ENCODE peak calls at places on chromosomes 12 and 14, in five cellular contexts. F, V, B, M and I are unnamed samples.

GRCh38 chr12:121138284-121138683 is 5.6 kb downstream of the P2RX7 start:
- DNase-seq in F (no peak), V (no peak), B (no peak), M (no peak), I (no peak)

GRCh38 chr12:2287151-2287550 is 234.4 kb downstream of the CACNA1C start:
- DNase-seq in F (no peak), V (no peak), B (no peak), M (no peak), I (no peak)

GRCh38 chr12:52401926-52402325 is 4.2 kb downstream of the KRT82 start:
- DNase-seq in F (no peak), V (no peak), B (no peak), M (no peak), I (no peak)

GRCh38 chr12:106223485-106224391 is 24.1 kb downstream of the CKAP4 start:
- DNase-seq in F (no peak), V (no peak), B (peak; percentile 88), M (peak; percentile 84), I (peak; percentile 36)

GRCh38 chr14:61396279-61396678 is 74.9 kb downstream of the PRKCH start:
- DNase-seq in F (no peak), V (no peak), B (no peak), M (no peak), I (no peak)

GRCh38 chr12:72467985-72468384 is 195.8 kb downstream of the TRHDE start:
- DNase-seq in F (no peak), V (no peak), B (no peak), M (no peak), I (no peak)

GRCh38 chr12:88889326-88890110 is 309.2 kb upstream of the KITLG start:
- DNase-seq in F (no peak), V (no peak), B (no peak), M (no peak), I (no peak)

GRCh38 chr12:56243731-56244181 is 13.9 kb downstream of the SLC39A5 start:
- DNase-seq in F (no peak), V (no peak), B (no peak), M (no peak), I (no peak)

GRCh38 chr12:71763682-71764379 is 9.2 kb downstream of the RAB21 start:
- DNase-seq in F (no peak), V (no peak), B (no peak), M (no peak), I (no peak)

GRCh38 chr12:49054096-49054495 is 6.5 kb downstream of the KMT2D start:
- DNase-seq in F (no peak), V (no peak), B (no peak), M (no peak), I (no peak)

GRCh38 chr14:62885451-62885850 is 159.8 kb downstream of the KCNH5 start:
- DNase-seq in F (no peak), V (no peak), B (no peak), M (no peak), I (no peak)

GRCh38 chr12:75635606-75636444 is 124.4 kb upstream of the KRR1 start:
- DNase-seq in F (no peak), V (no peak), B (peak; percentile 28), M (no peak), I (peak; percentile 99)

GRCh38 chr12:115873416-115874082 is 403.9 kb downstream of the MED13L start:
- DNase-seq in F (no peak), V (no peak), B (no peak), M (no peak), I (no peak)

GRCh38 chr14:72254940-72255472 is 322.8 kb downstream of the RGS6 start:
- DNase-seq in F (no peak), V (no peak), B (no peak), M (no peak), I (no peak)

GRCh38 chr12:70040141-70040540 is 203.1 kb upstream of the CNOT2 start:
- DNase-seq in F (no peak), V (no peak), B (no peak), M (no peak), I (no peak)

GRCh38 chr14:88706425-88706824 is 86.3 kb downstream of the EML5 start:
- DNase-seq in F (no peak), V (no peak), B (no peak), M (no peak), I (no peak)

GRCh38 chr14:95361373-95362179 is 41.9 kb upstream of the CLMN start:
- DNase-seq in F (no peak), V (peak; percentile 72), B (peak; percentile 70), M (peak; percentile 81), I (peak; percentile 24)

GRCh38 chr14:102822311-102822863 is 45.1 kb downstream of the TRAF3 start:
- DNase-seq in F (no peak), V (no peak), B (no peak), M (no peak), I (no peak)

GRCh38 chr14:51474854-51475253 is 176.9 kb upstream of the FRMD6 start:
- DNase-seq in F (no peak), V (no peak), B (no peak), M (no peak), I (no peak)

GRCh38 chr14:36275741-36276140 is 44.7 kb downstream of the MBIP start:
- DNase-seq in F (no peak), V (no peak), B (no peak), M (no peak), I (no peak)

GRCh38 chr12:76866726-76867125 is 12.1 kb downstream of the CSRP2 start:
- DNase-seq in F (no peak), V (no peak), B (no peak), M (no peak), I (no peak)

GRCh38 chr12:123431951-123432886 is 4.3 kb downstream of the RILPL2 start:
- DNase-seq in F (no peak), V (no peak), B (no peak), M (no peak), I (no peak)

DNA sequence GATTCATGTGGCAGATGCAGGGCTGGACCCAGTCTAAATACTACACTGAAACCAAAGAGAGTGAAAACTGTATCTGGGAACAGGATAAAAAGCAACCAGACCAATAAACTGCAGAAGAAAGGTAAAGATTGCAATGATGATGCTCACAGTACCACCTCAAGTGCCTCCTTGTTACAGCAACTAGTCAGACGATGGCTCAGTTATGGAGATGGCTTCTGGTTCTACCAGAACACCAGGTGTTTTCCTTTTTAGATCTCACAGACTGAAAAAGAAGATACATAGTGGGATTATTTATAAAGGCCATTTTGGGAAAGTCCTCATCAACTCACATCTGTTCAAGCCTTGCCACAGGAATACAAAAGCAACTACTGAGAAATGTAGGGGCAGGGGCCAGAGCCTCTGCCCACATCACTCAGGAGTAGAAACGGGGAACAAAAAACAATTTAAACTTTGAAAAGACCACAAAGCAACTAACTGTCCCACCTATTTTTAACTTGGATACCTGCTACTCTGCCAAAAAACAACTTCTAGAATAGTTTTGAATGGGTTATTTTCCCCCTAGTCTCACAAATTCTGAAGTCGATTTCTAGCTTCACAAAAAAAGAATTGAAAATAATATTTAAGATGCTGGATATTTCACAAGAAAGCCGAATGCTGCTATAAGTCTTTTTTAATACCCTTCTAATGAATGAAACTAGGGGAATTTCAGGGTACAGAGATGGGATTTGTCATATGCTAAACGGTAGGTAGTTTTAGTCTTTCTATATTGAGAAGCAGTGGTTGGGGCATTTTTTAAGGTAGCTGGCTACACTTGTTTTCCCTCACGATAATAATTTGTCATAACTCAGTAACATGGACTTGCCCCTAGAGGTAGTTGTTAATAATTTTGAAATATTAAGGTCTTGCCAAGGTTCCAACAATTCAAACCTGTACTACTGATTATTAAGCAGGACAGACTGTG is 197.2 kb upstream of the TMPO start:
- DNase-seq in F (no peak), V (no peak), B (no peak), M (no peak), I (no peak)
- TF ChIP-seq SP1 in F (no peak), V (no peak), B (no peak), M (no peak), I (no peak)

GRCh38 chr14:104582649-104583048 is 3.1 kb downstream of the C14orf180 start:
- DNase-seq in F (no peak), V (no peak), B (no peak), M (no peak), I (no peak)
- TF ChIP-seq SP1 in F (no peak), V (no peak), B (no peak), M (no peak), I (no peak)

DNA sequence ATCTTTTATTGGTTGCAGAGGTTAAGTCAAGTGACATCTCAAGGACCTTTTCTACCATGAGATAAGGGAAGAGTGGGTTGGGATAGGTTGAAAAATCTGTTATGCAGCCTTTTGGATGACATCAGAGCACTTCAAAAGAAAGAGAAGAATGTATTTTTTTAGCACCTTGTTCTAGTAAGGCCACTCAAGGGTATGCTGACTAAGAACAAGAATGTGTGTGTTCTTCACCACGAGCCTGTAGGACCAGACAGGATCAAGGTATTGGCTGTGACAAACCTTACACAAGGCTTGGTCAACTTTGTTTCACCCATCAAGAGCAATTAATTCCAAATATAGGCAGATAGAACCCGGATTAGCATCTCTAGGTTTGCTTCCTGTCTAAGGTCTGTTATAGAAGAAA is 142.5 kb downstream of the SAMD4A start:
- DNase-seq in F (peak; percentile 70), V (no peak), B (no peak), M (no peak), I (no peak)
- TF ChIP-seq SP1 in F (no peak), V (no peak), B (no peak), M (no peak), I (no peak)

DNA sequence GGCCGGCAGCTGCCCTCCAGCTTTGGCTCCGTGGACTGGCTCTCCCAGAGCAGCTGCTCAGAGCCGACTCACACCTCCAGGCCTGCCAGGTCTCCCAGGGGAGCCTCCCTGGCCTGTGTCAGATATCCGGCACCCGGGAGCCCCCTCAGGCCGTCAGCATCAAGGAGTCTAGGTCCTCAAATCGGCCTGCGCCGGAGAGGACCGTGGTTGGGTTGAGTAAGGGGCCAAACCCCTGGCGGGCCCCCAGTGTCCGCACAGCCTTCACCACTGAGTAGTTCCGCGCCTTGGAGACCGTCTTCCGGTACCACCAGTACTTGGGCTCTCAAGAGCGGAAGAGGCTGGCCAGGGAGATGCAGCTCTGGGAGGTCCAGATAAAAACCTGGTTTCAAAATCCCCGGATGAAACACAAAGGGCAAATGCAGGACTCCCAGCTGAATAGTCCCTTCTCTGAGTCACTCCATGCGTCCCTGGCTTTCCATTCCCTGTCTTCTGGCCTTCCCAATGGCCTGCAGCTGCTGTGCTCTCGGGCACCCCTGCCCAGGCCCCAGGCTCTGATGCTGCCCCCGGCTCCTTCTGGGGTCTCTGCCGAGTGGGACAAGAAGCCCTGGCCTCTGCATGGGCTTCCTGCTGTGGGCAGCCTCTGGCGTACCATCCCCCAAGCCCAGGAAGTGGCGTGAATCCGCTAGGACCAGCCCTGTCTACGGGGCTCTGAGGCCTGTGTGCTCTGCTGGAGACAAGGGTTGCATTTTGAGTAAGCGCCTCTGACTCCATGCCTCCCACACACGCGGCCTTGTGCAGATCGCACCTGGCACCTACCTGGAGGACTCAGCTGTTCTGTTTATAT is 245.1 kb upstream of the ATXN7L3B start:
- DNase-seq in F (no peak), V (no peak), B (no peak), M (peak; percentile 28), I (no peak)
- TF ChIP-seq SP1 in F (no peak), V (peak; percentile 30), B (no peak), M (no peak), I (no peak)

GRCh38 chr14:84857571-84857970 is 672.4 kb upstream of the FLRT2 start:
- DNase-seq in F (no peak), V (no peak), B (no peak), M (no peak), I (no peak)
- TF ChIP-seq SP1 in F (no peak), V (no peak), B (no peak), M (no peak), I (no peak)

GRCh38 chr12:16225692-16226091 is 51.8 kb downstream of the SLC15A5 start:
- DNase-seq in F (no peak), V (no peak), B (no peak), M (no peak), I (no peak)
- TF ChIP-seq SP1 in F (no peak), V (no peak), B (no peak), M (no peak), I (no peak)